ENCODE peak calls at places on chromosome 20, in eight cellular contexts. One of them, this sample, is unnamed.
A peak's percentile ranks its signal among the peaks of the same experiment; 100 is the strongest.

GRCh38 chr20:58647814-58648501 is 3.1 kb upstream of the STX16 start:
- DNase-seq in stimulated activated CD4-positive, alpha-beta T cell treated with anti-CD3 and anti-CD28 coated beads, Interleukin-4, amount 100 ng/mL, for 48 hours: no peak
- DNase-seq in lower leg skin: no peak
- DNase-seq in RPMI7951: peak; percentile 90
- DNase-seq in heart right ventricle: peak; percentile 4
- DNase-seq in mesendoderm: no peak
- DNase-seq in trophoblast cell: no peak
- DNase-seq in erythroblast: no peak
- DNase-seq in this sample: no peak

GRCh38 chr20:858011-858410 is 24.5 kb downstream of the FAM110A start:
- DNase-seq in stimulated activated CD4-positive, alpha-beta T cell treated with anti-CD3 and anti-CD28 coated beads, Interleukin-4, amount 100 ng/mL, for 48 hours: no peak
- DNase-seq in lower leg skin: no peak
- DNase-seq in RPMI7951: no peak
- DNase-seq in heart right ventricle: no peak
- DNase-seq in mesendoderm: no peak
- DNase-seq in trophoblast cell: no peak
- DNase-seq in erythroblast: no peak
- DNase-seq in this sample: no peak

GRCh38 chr20:10982692-10983091 is 308.9 kb upstream of the JAG1 start:
- DNase-seq in stimulated activated CD4-positive, alpha-beta T cell treated with anti-CD3 and anti-CD28 coated beads, Interleukin-4, amount 100 ng/mL, for 48 hours: no peak
- DNase-seq in lower leg skin: no peak
- DNase-seq in RPMI7951: peak; percentile 86
- DNase-seq in heart right ventricle: peak; percentile 78
- DNase-seq in mesendoderm: peak; percentile 92
- DNase-seq in trophoblast cell: peak; percentile 71
- DNase-seq in erythroblast: no peak
- DNase-seq in this sample: no peak

GRCh38 chr20:47810116-47810672 is 24.9 kb upstream of the SULF2 start:
- DNase-seq in stimulated activated CD4-positive, alpha-beta T cell treated with anti-CD3 and anti-CD28 coated beads, Interleukin-4, amount 100 ng/mL, for 48 hours: no peak
- DNase-seq in lower leg skin: no peak
- DNase-seq in RPMI7951: peak; percentile 76
- DNase-seq in heart right ventricle: no peak
- DNase-seq in mesendoderm: no peak
- DNase-seq in trophoblast cell: no peak
- DNase-seq in erythroblast: no peak
- DNase-seq in this sample: no peak

GRCh38 chr20:58251979-58252591 is 23.6 kb upstream of the ANKRD60 start:
- DNase-seq in stimulated activated CD4-positive, alpha-beta T cell treated with anti-CD3 and anti-CD28 coated beads, Interleukin-4, amount 100 ng/mL, for 48 hours: no peak
- DNase-seq in lower leg skin: no peak
- DNase-seq in RPMI7951: peak; percentile 94
- DNase-seq in heart right ventricle: no peak
- DNase-seq in mesendoderm: peak; percentile 51
- DNase-seq in trophoblast cell: peak; percentile 71
- DNase-seq in erythroblast: peak; percentile 65
- DNase-seq in this sample: no peak

GRCh38 chr20:50790651-50791277 is 4.1 kb upstream of the BCAS4 start:
- DNase-seq in stimulated activated CD4-positive, alpha-beta T cell treated with anti-CD3 and anti-CD28 coated beads, Interleukin-4, amount 100 ng/mL, for 48 hours: peak; percentile 79
- DNase-seq in lower leg skin: peak; percentile 83
- DNase-seq in RPMI7951: peak; percentile 93
- DNase-seq in heart right ventricle: peak; percentile 86
- DNase-seq in mesendoderm: peak; percentile 96
- DNase-seq in trophoblast cell: peak; percentile 95
- DNase-seq in erythroblast: peak; percentile 93
- DNase-seq in this sample: peak; percentile 53

GRCh38 chr20:51272392-51272791 is 249.5 kb upstream of the KCNG1 start:
- DNase-seq in stimulated activated CD4-positive, alpha-beta T cell treated with anti-CD3 and anti-CD28 coated beads, Interleukin-4, amount 100 ng/mL, for 48 hours: no peak
- DNase-seq in lower leg skin: no peak
- DNase-seq in RPMI7951: peak; percentile 83
- DNase-seq in heart right ventricle: no peak
- DNase-seq in mesendoderm: no peak
- DNase-seq in trophoblast cell: no peak
- DNase-seq in erythroblast: no peak
- DNase-seq in this sample: no peak

GRCh38 chr20:50852085-50852484 is 57.2 kb downstream of the BCAS4 start:
- DNase-seq in stimulated activated CD4-positive, alpha-beta T cell treated with anti-CD3 and anti-CD28 coated beads, Interleukin-4, amount 100 ng/mL, for 48 hours: no peak
- DNase-seq in lower leg skin: no peak
- DNase-seq in RPMI7951: no peak
- DNase-seq in heart right ventricle: no peak
- DNase-seq in mesendoderm: no peak
- DNase-seq in trophoblast cell: no peak
- DNase-seq in erythroblast: no peak
- DNase-seq in this sample: no peak

GRCh38 chr20:44326391-44327159 is 10.3 kb upstream of the R3HDML start:
- DNase-seq in stimulated activated CD4-positive, alpha-beta T cell treated with anti-CD3 and anti-CD28 coated beads, Interleukin-4, amount 100 ng/mL, for 48 hours: no peak
- DNase-seq in lower leg skin: no peak
- DNase-seq in RPMI7951: no peak
- DNase-seq in heart right ventricle: no peak
- DNase-seq in mesendoderm: peak; percentile 27
- DNase-seq in trophoblast cell: no peak
- DNase-seq in erythroblast: no peak
- DNase-seq in this sample: no peak

GRCh38 chr20:35902545-35902941 is 51.8 kb downstream of the SCAND1 start:
- DNase-seq in stimulated activated CD4-positive, alpha-beta T cell treated with anti-CD3 and anti-CD28 coated beads, Interleukin-4, amount 100 ng/mL, for 48 hours: no peak
- DNase-seq in lower leg skin: no peak
- DNase-seq in RPMI7951: no peak
- DNase-seq in heart right ventricle: no peak
- DNase-seq in mesendoderm: no peak
- DNase-seq in trophoblast cell: peak; percentile 96
- DNase-seq in erythroblast: peak; percentile 65
- DNase-seq in this sample: no peak

GRCh38 chr20:45336530-45337366 is 11.5 kb downstream of the SDC4 start:
- DNase-seq in stimulated activated CD4-positive, alpha-beta T cell treated with anti-CD3 and anti-CD28 coated beads, Interleukin-4, amount 100 ng/mL, for 48 hours: no peak
- DNase-seq in lower leg skin: peak; percentile 74
- DNase-seq in RPMI7951: peak; percentile 98
- DNase-seq in heart right ventricle: no peak
- DNase-seq in mesendoderm: no peak
- DNase-seq in trophoblast cell: peak; percentile 95
- DNase-seq in erythroblast: peak; percentile 23
- DNase-seq in this sample: no peak

GRCh38 chr20:39619386-39619785 is 657.2 kb downstream of the DHX35 start:
- DNase-seq in stimulated activated CD4-positive, alpha-beta T cell treated with anti-CD3 and anti-CD28 coated beads, Interleukin-4, amount 100 ng/mL, for 48 hours: no peak
- DNase-seq in lower leg skin: no peak
- DNase-seq in RPMI7951: no peak
- DNase-seq in heart right ventricle: no peak
- DNase-seq in mesendoderm: peak; percentile 5
- DNase-seq in trophoblast cell: no peak
- DNase-seq in erythroblast: no peak
- DNase-seq in this sample: no peak

GRCh38 chr20:50675671-50676376 is 15.5 kb downstream of the RIPOR3 start:
- DNase-seq in stimulated activated CD4-positive, alpha-beta T cell treated with anti-CD3 and anti-CD28 coated beads, Interleukin-4, amount 100 ng/mL, for 48 hours: no peak
- DNase-seq in lower leg skin: no peak
- DNase-seq in RPMI7951: peak; percentile 91
- DNase-seq in heart right ventricle: no peak
- DNase-seq in mesendoderm: peak; percentile 52
- DNase-seq in trophoblast cell: peak; percentile 83
- DNase-seq in erythroblast: no peak
- DNase-seq in this sample: no peak

GRCh38 chr20:58717278-58718091 is 24.9 kb downstream of the NPEPL1 start:
- DNase-seq in stimulated activated CD4-positive, alpha-beta T cell treated with anti-CD3 and anti-CD28 coated beads, Interleukin-4, amount 100 ng/mL, for 48 hours: no peak
- DNase-seq in lower leg skin: peak; percentile 12
- DNase-seq in RPMI7951: no peak
- DNase-seq in heart right ventricle: no peak
- DNase-seq in mesendoderm: no peak
- DNase-seq in trophoblast cell: no peak
- DNase-seq in erythroblast: no peak
- DNase-seq in this sample: no peak

GRCh38 chr20:41391587-41392001 is 25.0 kb upstream of the EMILIN3 start:
- DNase-seq in stimulated activated CD4-positive, alpha-beta T cell treated with anti-CD3 and anti-CD28 coated beads, Interleukin-4, amount 100 ng/mL, for 48 hours: no peak
- DNase-seq in lower leg skin: no peak
- DNase-seq in RPMI7951: peak; percentile 66
- DNase-seq in heart right ventricle: no peak
- DNase-seq in mesendoderm: peak; percentile 90
- DNase-seq in trophoblast cell: peak; percentile 99
- DNase-seq in erythroblast: no peak
- DNase-seq in this sample: no peak

GRCh38 chr20:14444106-14444505 is 106.7 kb upstream of the FLRT3 start:
- DNase-seq in stimulated activated CD4-positive, alpha-beta T cell treated with anti-CD3 and anti-CD28 coated beads, Interleukin-4, amount 100 ng/mL, for 48 hours: no peak
- DNase-seq in lower leg skin: no peak
- DNase-seq in RPMI7951: no peak
- DNase-seq in heart right ventricle: no peak
- DNase-seq in mesendoderm: no peak
- DNase-seq in trophoblast cell: peak; percentile 45
- DNase-seq in erythroblast: no peak
- DNase-seq in this sample: no peak

GRCh38 chr20:3074812-3075211 is 3.4 kb downstream of the OXT start:
- DNase-seq in stimulated activated CD4-positive, alpha-beta T cell treated with anti-CD3 and anti-CD28 coated beads, Interleukin-4, amount 100 ng/mL, for 48 hours: no peak
- DNase-seq in lower leg skin: no peak
- DNase-seq in RPMI7951: no peak
- DNase-seq in heart right ventricle: no peak
- DNase-seq in mesendoderm: no peak
- DNase-seq in trophoblast cell: no peak
- DNase-seq in erythroblast: no peak
- DNase-seq in this sample: no peak

GRCh38 chr20:53778736-53779135 is 185.1 kb upstream of the ZNF217 start:
- DNase-seq in stimulated activated CD4-positive, alpha-beta T cell treated with anti-CD3 and anti-CD28 coated beads, Interleukin-4, amount 100 ng/mL, for 48 hours: no peak
- DNase-seq in lower leg skin: no peak
- DNase-seq in RPMI7951: no peak
- DNase-seq in heart right ventricle: no peak
- DNase-seq in mesendoderm: no peak
- DNase-seq in trophoblast cell: no peak
- DNase-seq in erythroblast: no peak
- DNase-seq in this sample: no peak

GRCh38 chr20:33773412-33774089 is 37.6 kb upstream of the CHMP4B start:
- DNase-seq in stimulated activated CD4-positive, alpha-beta T cell treated with anti-CD3 and anti-CD28 coated beads, Interleukin-4, amount 100 ng/mL, for 48 hours: no peak
- DNase-seq in lower leg skin: no peak
- DNase-seq in RPMI7951: no peak
- DNase-seq in heart right ventricle: no peak
- DNase-seq in mesendoderm: no peak
- DNase-seq in trophoblast cell: no peak
- DNase-seq in erythroblast: no peak
- DNase-seq in this sample: no peak